ENCODE peak calls at places on chromosomes 2 and 18, in nine cellular contexts. P is thoracic aorta; G is body of pancreas; D is GM12864; N is CD4-positive, alpha-beta T cell; H is tibial artery; O is WTC11; C is fibroblast of the aortic adventitia; I is GM20000. B is an unnamed sample.

GRCh38 chr2:148132400-148132799 is 111.5 kb downstream of the MBD5 start:
- DNase-seq in G (no peak), P (no peak), N (no peak), O (no peak), D (no peak), H (no peak), C (peak; percentile 78), I (no peak), B (no peak)

GRCh38 chr2:176392744-176393414 is 123.6 kb downstream of the MTX2 start:
- DNase-seq in N (no peak), O (no peak), G (no peak), I (no peak), C (no peak), D (no peak), H (no peak), P (no peak), B (no peak)

GRCh38 chr2:154960802-154961583 is 262.5 kb downstream of the KCNJ3 start:
- DNase-seq in H (no peak), D (no peak), I (peak; percentile 4), N (no peak), O (no peak), C (no peak), P (no peak), G (no peak), B (no peak)

GRCh38 chr2:133492719-133493366 is 75.4 kb downstream of the NCKAP5 start:
- DNase-seq in I (no peak), D (no peak), O (no peak), H (no peak), G (no peak), P (no peak), C (no peak), N (no peak), B (no peak)

GRCh38 chr2:219453691-219454131 is 19.1 kb downstream of the SPEG start:
- DNase-seq in O (no peak), C (peak; percentile 89), I (no peak), D (no peak), H (peak; percentile 98), P (peak; percentile 99), N (no peak), G (no peak), B (no peak)

GRCh38 chr2:170587937-170588336 is 127.2 kb upstream of the SP5 start:
- DNase-seq in P (no peak), N (no peak), G (no peak), O (no peak), H (no peak), D (no peak), I (no peak), C (no peak), B (no peak)

GRCh38 chr18:56568986-56569385 is 69.4 kb downstream of the TXNL1 start:
- DNase-seq in P (no peak), C (no peak), I (no peak), O (no peak), N (no peak), G (peak; percentile 25), H (no peak), D (no peak), B (no peak)

GRCh38 chr2:27032495-27033252 is at the start of gene TMEM214:
- DNase-seq in N (peak; percentile 58), P (peak; percentile 61), C (peak; percentile 86), O (peak; percentile 82), H (peak; percentile 91), G (peak; percentile 89), I (peak; percentile 96), D (peak; percentile 57), B (peak; percentile 96)

GRCh38 chr2:9191044-9191481 is 15.5 kb upstream of the ASAP2 start:
- DNase-seq in C (peak; percentile 98), P (peak; percentile 91), N (no peak), O (peak; percentile 44), H (peak; percentile 92), I (no peak), D (no peak), G (peak; percentile 93), B (no peak)

GRCh38 chr18:70220628-70221027 is 15.1 kb upstream of the RTTN start:
- DNase-seq in G (no peak), C (no peak), P (no peak), D (no peak), O (no peak), I (no peak), N (no peak), H (no peak), B (no peak)
- TF ChIP-seq CTCF in G (no peak), C (no peak), P (no peak), D (no peak), O (no peak), I (no peak), N (no peak), H (no peak), B (no peak)

GRCh38 chr2:52340185-52340584 is 1308.3 kb upstream of the NRXN1 start:
- DNase-seq in P (no peak), D (no peak), N (no peak), H (no peak), O (peak; percentile 12), I (no peak), C (no peak), G (no peak), B (no peak)
- TF ChIP-seq CTCF in P (no peak), D (no peak), N (no peak), H (no peak), O (no peak), I (no peak), C (no peak), G (no peak), B (no peak)

GRCh38 chr2:216522892-216523502 is 24.4 kb downstream of the RPL37A start:
- DNase-seq in D (no peak), P (no peak), O (no peak), G (no peak), H (no peak), N (no peak), C (no peak), I (no peak), B (no peak)

GRCh38 chr2:216517447-216517846 is 18.8 kb downstream of the RPL37A start:
- DNase-seq in H (no peak), D (no peak), N (no peak), O (no peak), C (no peak), I (no peak), G (no peak), P (no peak), B (no peak)

GRCh38 chr2:216520156-216520555 is 21.5 kb downstream of the RPL37A start:
- DNase-seq in D (no peak), O (no peak), C (peak; percentile 26), P (no peak), G (no peak), I (no peak), H (no peak), N (no peak), B (no peak)

GRCh38 chr2:216516730-216517350 is 18.2 kb downstream of the RPL37A start:
- DNase-seq in C (peak; percentile 71), G (no peak), H (no peak), O (no peak), I (peak; percentile 45), P (no peak), N (no peak), D (no peak), B (peak; percentile 48)

GRCh38 chr2:216519154-216519762 is 20.6 kb downstream of the RPL37A start:
- DNase-seq in O (peak; percentile 59), N (peak; percentile 19), I (peak; percentile 63), G (peak; percentile 89), D (no peak), C (peak; percentile 86), P (no peak), H (peak; percentile 71), B (peak; percentile 53)
- TF ChIP-seq CTCF in O (peak; percentile 70), N (peak; percentile 70), I (peak; percentile 36), G (peak; percentile 86), D (peak; percentile 77), C (peak; percentile 73), P (peak; percentile 77), H (peak; percentile 91), B (peak; percentile 45)

GRCh38 chr18:79058007-79058406 is 11.2 kb upstream of the ATP9B start:
- DNase-seq in I (peak; percentile 60), H (no peak), D (peak; percentile 38), G (no peak), N (no peak), P (no peak), C (no peak), O (no peak), B (peak; percentile 56)
- TF ChIP-seq CTCF in I (no peak), H (no peak), D (no peak), G (no peak), N (no peak), P (no peak), C (no peak), O (no peak), B (no peak)

DNA sequence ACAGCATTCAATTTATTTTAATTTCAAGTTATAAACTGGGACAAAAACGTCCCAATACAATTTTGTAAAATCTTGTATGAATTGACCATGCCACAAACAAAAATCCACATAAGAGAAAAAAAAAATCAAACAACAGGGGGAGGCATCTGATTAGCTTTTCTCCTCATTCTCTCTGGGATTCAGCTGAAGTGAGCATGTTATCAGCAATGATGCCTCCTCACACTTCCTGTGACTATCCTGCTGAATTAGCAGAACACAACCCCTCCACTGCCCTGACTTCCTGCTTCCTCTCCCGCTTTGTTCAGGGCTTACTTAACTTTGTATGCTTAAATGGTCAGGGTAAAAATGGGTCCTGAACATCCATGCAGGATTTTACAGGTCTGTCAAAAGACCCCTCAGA is 132.2 kb upstream of the ITGB6 start:
- DNase-seq in P (no peak), O (no peak), C (peak; percentile 48), D (no peak), I (no peak), H (peak; percentile 30), G (peak; percentile 35), N (no peak), B (no peak)
- TF ChIP-seq CTCF in P (no peak), O (no peak), C (no peak), D (no peak), I (no peak), H (no peak), G (no peak), N (no peak), B (no peak)